ENCODE peak calls at places on chromosomes 3 and 15, in five cellular contexts. One of them, this sample, is unnamed.

GRCh38 chr15:29874977-29875376 is 52.7 kb upstream of the TJP1 start:
- DNase-seq in fibroblast of lung: no peak
- DNase-seq in CD8-positive, alpha-beta T cell: no peak
- DNase-seq in left ventricle myocardium inferior: no peak
- DNase-seq in HepG2: no peak
- DNase-seq in this sample: no peak

GRCh38 chr3:97793415-97794019 is 28.3 kb upstream of the CRYBG3 start:
- DNase-seq in CD8-positive, alpha-beta T cell: no peak
- DNase-seq in HepG2: peak; percentile 60
- DNase-seq in left ventricle myocardium inferior: no peak
- DNase-seq in fibroblast of lung: peak; percentile 40
- DNase-seq in this sample: peak; percentile 61

GRCh38 chr3:14773691-14774128 is 45.1 kb upstream of the FGD5 start:
- DNase-seq in left ventricle myocardium inferior: no peak
- DNase-seq in HepG2: no peak
- DNase-seq in fibroblast of lung: no peak
- DNase-seq in CD8-positive, alpha-beta T cell: no peak
- DNase-seq in this sample: no peak

GRCh38 chr15:56160966-56161365 is 82.7 kb downstream of the RFX7 start:
- DNase-seq in CD8-positive, alpha-beta T cell: no peak
- DNase-seq in left ventricle myocardium inferior: no peak
- DNase-seq in fibroblast of lung: no peak
- DNase-seq in HepG2: no peak
- DNase-seq in this sample: no peak

GRCh38 chr15:34628577-34629152 is 45.2 kb upstream of the GOLGA8B start:
- DNase-seq in HepG2: no peak
- DNase-seq in left ventricle myocardium inferior: no peak
- DNase-seq in CD8-positive, alpha-beta T cell: no peak
- DNase-seq in fibroblast of lung: peak; percentile 40
- DNase-seq in this sample: no peak

GRCh38 chr3:190073264-190073663 is 47.4 kb downstream of the P3H2 start:
- DNase-seq in left ventricle myocardium inferior: no peak
- DNase-seq in CD8-positive, alpha-beta T cell: no peak
- DNase-seq in HepG2: no peak
- DNase-seq in fibroblast of lung: peak; percentile 64
- DNase-seq in this sample: no peak

GRCh38 chr3:27545061-27545460 is 60.9 kb upstream of the SLC4A7 start:
- DNase-seq in left ventricle myocardium inferior: no peak
- DNase-seq in CD8-positive, alpha-beta T cell: no peak
- DNase-seq in HepG2: no peak
- DNase-seq in fibroblast of lung: peak; percentile 64
- DNase-seq in this sample: no peak

GRCh38 chr15:32669870-32670623 is 28.5 kb downstream of the SCG5 start:
- DNase-seq in HepG2: peak; percentile 84
- DNase-seq in CD8-positive, alpha-beta T cell: no peak
- DNase-seq in left ventricle myocardium inferior: no peak
- DNase-seq in fibroblast of lung: no peak
- DNase-seq in this sample: no peak

GRCh38 chr3:46024131-46024530 is 3.2 kb downstream of the XCR1 start:
- DNase-seq in CD8-positive, alpha-beta T cell: no peak
- DNase-seq in HepG2: no peak
- DNase-seq in fibroblast of lung: no peak
- DNase-seq in left ventricle myocardium inferior: no peak
- DNase-seq in this sample: no peak

GRCh38 chr3:177594096-177594495 is 396.8 kb upstream of the TBL1XR1 start:
- DNase-seq in fibroblast of lung: no peak
- DNase-seq in HepG2: no peak
- DNase-seq in left ventricle myocardium inferior: no peak
- DNase-seq in CD8-positive, alpha-beta T cell: no peak
- DNase-seq in this sample: no peak

GRCh38 chr3:10116138-10116460 is 624 bp downstream of the BRK1 start:
- DNase-seq in CD8-positive, alpha-beta T cell: no peak
- DNase-seq in left ventricle myocardium inferior: no peak
- DNase-seq in fibroblast of lung: peak; percentile 68
- DNase-seq in HepG2: peak; percentile 28
- DNase-seq in this sample: peak; percentile 35

GRCh38 chr15:44595246-44595645 is 58.3 kb downstream of the EIF3J start:
- DNase-seq in HepG2: no peak
- DNase-seq in CD8-positive, alpha-beta T cell: no peak
- DNase-seq in fibroblast of lung: no peak
- DNase-seq in left ventricle myocardium inferior: no peak
- DNase-seq in this sample: no peak

GRCh38 chr3:15982667-15983145 is 184.9 kb upstream of the ANKRD28 start:
- DNase-seq in HepG2: no peak
- DNase-seq in CD8-positive, alpha-beta T cell: no peak
- DNase-seq in fibroblast of lung: peak; percentile 98
- DNase-seq in left ventricle myocardium inferior: peak; percentile 27
- DNase-seq in this sample: no peak

GRCh38 chr3:125232394-125232793 is 19.8 kb upstream of the SLC12A8 start:
- DNase-seq in left ventricle myocardium inferior: no peak
- DNase-seq in HepG2: no peak
- DNase-seq in CD8-positive, alpha-beta T cell: no peak
- DNase-seq in fibroblast of lung: no peak
- DNase-seq in this sample: no peak
- H3K27ac ChIP-seq in left ventricle myocardium inferior: no peak overlapping the region
- H3K27ac ChIP-seq in HepG2: no peak overlapping the region
- H3K27ac ChIP-seq in CD8-positive, alpha-beta T cell: no peak overlapping the region
- H3K27ac ChIP-seq in fibroblast of lung: no peak overlapping the region
- H3K27ac ChIP-seq in this sample: no peak overlapping the region

DNA sequence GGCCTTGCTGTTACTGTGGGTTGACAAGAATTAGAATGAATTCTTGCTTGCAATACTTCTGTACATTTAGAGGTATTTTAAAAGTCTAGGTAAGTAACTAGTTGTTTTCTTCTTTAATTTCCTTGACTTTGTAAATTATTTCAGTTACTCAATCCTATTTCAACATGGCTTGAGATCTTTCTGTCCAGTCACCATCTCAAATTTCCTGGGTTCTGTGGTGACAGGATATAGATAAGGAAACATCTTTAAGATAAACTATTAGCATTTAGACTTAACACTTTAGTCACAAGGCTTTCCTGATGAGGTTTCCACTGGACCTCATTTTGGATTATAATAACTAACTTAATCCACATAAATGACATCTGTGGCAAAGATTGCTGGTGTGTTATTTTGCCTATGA is 195.9 kb upstream of the DPH6 start:
- DNase-seq in CD8-positive, alpha-beta T cell: no peak
- DNase-seq in fibroblast of lung: no peak
- DNase-seq in left ventricle myocardium inferior: no peak
- DNase-seq in HepG2: no peak
- DNase-seq in this sample: no peak
- H3K27ac ChIP-seq in CD8-positive, alpha-beta T cell: no peak overlapping the region
- H3K27ac ChIP-seq in fibroblast of lung: no peak overlapping the region
- H3K27ac ChIP-seq in left ventricle myocardium inferior: no peak overlapping the region
- H3K27ac ChIP-seq in HepG2: no peak overlapping the region
- H3K27ac ChIP-seq in this sample: no peak overlapping the region

DNA sequence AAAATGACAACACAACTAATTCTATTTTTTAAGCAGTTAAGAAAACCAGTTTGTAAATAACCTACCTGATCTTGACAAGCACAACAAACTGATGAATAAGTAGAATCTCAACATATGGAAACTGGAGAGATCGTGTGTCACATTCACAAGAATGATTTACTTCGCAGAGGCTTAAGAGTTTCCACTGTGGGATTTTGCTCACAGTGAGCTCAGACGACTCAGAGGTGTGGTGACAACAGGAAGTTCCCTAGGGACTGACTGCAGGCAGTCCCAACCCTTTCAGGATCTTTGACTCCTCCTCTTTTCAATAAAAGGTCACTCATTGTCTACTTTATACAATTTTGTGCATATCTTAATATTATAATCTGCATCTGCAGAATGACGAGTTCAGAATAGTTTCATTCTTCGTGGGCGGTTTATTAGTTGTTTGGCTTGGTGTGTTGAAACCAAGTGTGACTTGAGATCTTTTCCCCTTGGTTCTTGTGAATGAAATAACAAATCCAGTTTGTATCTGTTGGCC is at the start of gene LIPH:
- DNase-seq in left ventricle myocardium inferior: no peak
- DNase-seq in CD8-positive, alpha-beta T cell: peak; percentile 25
- DNase-seq in HepG2: no peak
- DNase-seq in fibroblast of lung: peak; percentile 39
- DNase-seq in this sample: peak; percentile 90
- H3K27ac ChIP-seq in left ventricle myocardium inferior: peak within 1 kb of the TSS; percentile 9
- H3K27ac ChIP-seq in CD8-positive, alpha-beta T cell: no peak within 1 kb of the TSS
- H3K27ac ChIP-seq in HepG2: no peak within 1 kb of the TSS
- H3K27ac ChIP-seq in fibroblast of lung: no peak within 1 kb of the TSS
- H3K27ac ChIP-seq in this sample: no peak within 1 kb of the TSS

GRCh38 chr3:152835311-152836102 is 576 bp downstream of the P2RY1 start:
- DNase-seq in fibroblast of lung: peak; percentile 68
- DNase-seq in CD8-positive, alpha-beta T cell: no peak
- DNase-seq in left ventricle myocardium inferior: peak; percentile 71
- DNase-seq in HepG2: no peak
- DNase-seq in this sample: peak; percentile 61

GRCh38 chr3:152832046-152832445 is 2.9 kb upstream of the P2RY1 start:
- DNase-seq in HepG2: no peak
- DNase-seq in left ventricle myocardium inferior: no peak
- DNase-seq in fibroblast of lung: no peak
- DNase-seq in CD8-positive, alpha-beta T cell: no peak
- DNase-seq in this sample: no peak

GRCh38 chr3:152833089-152833488 is 1.8 kb upstream of the P2RY1 start:
- DNase-seq in fibroblast of lung: no peak
- DNase-seq in left ventricle myocardium inferior: no peak
- DNase-seq in HepG2: no peak
- DNase-seq in CD8-positive, alpha-beta T cell: no peak
- DNase-seq in this sample: no peak

GRCh38 chr3:152834354-152835310 is at the start of gene P2RY1:
- DNase-seq in HepG2: no peak
- DNase-seq in fibroblast of lung: peak; percentile 73
- DNase-seq in CD8-positive, alpha-beta T cell: no peak
- DNase-seq in left ventricle myocardium inferior: peak; percentile 63
- DNase-seq in this sample: peak; percentile 83

GRCh38 chr3:152836269-152836668 is 1.3 kb downstream of the P2RY1 start:
- DNase-seq in CD8-positive, alpha-beta T cell: no peak
- DNase-seq in HepG2: no peak
- DNase-seq in left ventricle myocardium inferior: no peak
- DNase-seq in fibroblast of lung: no peak
- DNase-seq in this sample: no peak
- H3K27ac ChIP-seq in CD8-positive, alpha-beta T cell: no peak overlapping the region
- H3K27ac ChIP-seq in HepG2: no peak overlapping the region
- H3K27ac ChIP-seq in left ventricle myocardium inferior: no peak overlapping the region
- H3K27ac ChIP-seq in fibroblast of lung: no peak overlapping the region
- H3K27ac ChIP-seq in this sample: no peak overlapping the region

DNA sequence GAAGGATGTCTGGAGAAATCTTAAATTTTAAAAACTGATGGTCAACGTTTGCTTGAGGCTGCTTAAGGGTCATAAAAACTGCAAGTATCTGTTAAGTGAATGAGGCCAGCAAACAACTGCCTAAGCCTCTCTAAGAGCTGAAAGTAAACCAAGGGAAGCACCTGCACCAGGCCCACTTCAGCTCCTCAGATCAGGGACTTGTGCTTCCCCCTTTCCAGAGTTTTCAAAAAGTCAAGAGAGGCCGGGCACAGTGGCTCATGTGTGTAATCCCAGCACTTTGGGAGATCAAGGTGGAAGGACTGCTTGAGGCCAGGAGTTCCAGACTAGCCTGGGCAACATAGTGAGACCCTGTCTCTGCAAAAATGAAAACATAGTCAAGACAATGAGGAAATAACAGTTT is 9.1 kb downstream of the FBXL22 start:
- DNase-seq in fibroblast of lung: no peak
- DNase-seq in left ventricle myocardium inferior: no peak
- DNase-seq in HepG2: no peak
- DNase-seq in CD8-positive, alpha-beta T cell: no peak
- DNase-seq in this sample: no peak
- H3K27ac ChIP-seq in fibroblast of lung: no peak overlapping the region
- H3K27ac ChIP-seq in left ventricle myocardium inferior: peak overlapping the region; percentile 3
- H3K27ac ChIP-seq in HepG2: no peak overlapping the region
- H3K27ac ChIP-seq in CD8-positive, alpha-beta T cell: no peak overlapping the region
- H3K27ac ChIP-seq in this sample: no peak overlapping the region

GRCh38 chr15:70788114-70789049 is 25.0 kb upstream of the UACA start:
- DNase-seq in HepG2: peak; percentile 91
- DNase-seq in left ventricle myocardium inferior: no peak
- DNase-seq in CD8-positive, alpha-beta T cell: no peak
- DNase-seq in fibroblast of lung: peak; percentile 83
- DNase-seq in this sample: peak; percentile 96
- H3K27ac ChIP-seq in HepG2: peak overlapping the region; percentile 40
- H3K27ac ChIP-seq in left ventricle myocardium inferior: no peak overlapping the region
- H3K27ac ChIP-seq in CD8-positive, alpha-beta T cell: no peak overlapping the region
- H3K27ac ChIP-seq in fibroblast of lung: peak overlapping the region; percentile 60
- H3K27ac ChIP-seq in this sample: no peak overlapping the region

GRCh38 chr3:11523793-11524160 is 119.9 kb downstream of the VGLL4 start:
- DNase-seq in fibroblast of lung: no peak
- DNase-seq in CD8-positive, alpha-beta T cell: no peak
- DNase-seq in HepG2: no peak
- DNase-seq in left ventricle myocardium inferior: no peak
- DNase-seq in this sample: no peak
- H3K27ac ChIP-seq in fibroblast of lung: no peak overlapping the region
- H3K27ac ChIP-seq in CD8-positive, alpha-beta T cell: no peak overlapping the region
- H3K27ac ChIP-seq in HepG2: no peak overlapping the region
- H3K27ac ChIP-seq in left ventricle myocardium inferior: peak overlapping the region; percentile 12
- H3K27ac ChIP-seq in this sample: no peak overlapping the region

DNA sequence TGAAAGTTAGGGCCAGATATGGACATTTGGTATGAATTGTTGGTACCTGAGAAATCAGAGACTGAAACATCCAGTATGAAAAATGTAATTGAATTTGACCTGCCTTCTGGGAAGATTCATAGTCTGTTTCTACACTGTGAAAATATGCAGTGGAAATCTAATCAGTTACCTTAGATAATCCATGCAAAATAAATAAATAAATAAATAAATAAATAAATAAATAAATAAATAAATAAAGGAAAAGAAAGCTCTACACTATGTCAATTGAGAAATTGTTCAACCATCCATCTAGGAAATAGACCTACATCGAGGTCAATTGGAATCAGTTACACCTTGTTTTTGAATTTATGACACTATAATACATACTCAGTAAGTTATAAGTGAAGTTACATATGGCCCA is 252.3 kb downstream of the VGLL3 start:
- DNase-seq in CD8-positive, alpha-beta T cell: no peak
- DNase-seq in HepG2: no peak
- DNase-seq in left ventricle myocardium inferior: no peak
- DNase-seq in fibroblast of lung: no peak
- DNase-seq in this sample: no peak
- H3K27ac ChIP-seq in CD8-positive, alpha-beta T cell: no peak overlapping the region
- H3K27ac ChIP-seq in HepG2: no peak overlapping the region
- H3K27ac ChIP-seq in left ventricle myocardium inferior: no peak overlapping the region
- H3K27ac ChIP-seq in fibroblast of lung: no peak overlapping the region
- H3K27ac ChIP-seq in this sample: no peak overlapping the region